ENCODE peak calls at places on chromosomes 16 and 17, in six cellular contexts. R, P, B, C, Z and D are unnamed samples.

GRCh38 chr17:78541488-78542237 is 35.5 kb downstream of the DNAH17 start:
- DNase-seq in R (no peak), P (no peak), B (peak), C (no peak), Z (no peak), D (peak)

GRCh38 chr17:48427598-48427997 is 2.4 kb downstream of the SKAP1 start:
- DNase-seq in R (no peak), P (no peak), B (peak), C (no peak), Z (no peak), D (no peak)

GRCh38 chr17:40346768-40347154 is 17.8 kb downstream of the GJD3 start:
- DNase-seq in R (no peak), P (no peak), B (no peak), C (no peak), Z (no peak), D (no peak)

GRCh38 chr16:27495191-27495590 is 54.5 kb downstream of the GTF3C1 start:
- DNase-seq in R (no peak), P (peak), B (no peak), C (no peak), Z (no peak), D (no peak)

GRCh38 chr17:28381141-28381825 is 9.8 kb downstream of the SARM1 start:
- DNase-seq in R (no peak), P (no peak), B (no peak), C (peak), Z (peak), D (peak)

GRCh38 chr17:73211745-73212144 is 18.9 kb downstream of the COG1 start:
- DNase-seq in R (no peak), P (no peak), B (no peak), C (no peak), Z (no peak), D (no peak)

GRCh38 chr17:1787301-1787902 is 25.5 kb downstream of the SERPINF1 start:
- DNase-seq in R (no peak), P (peak), B (peak), C (no peak), Z (no peak), D (no peak)

GRCh38 chr17:79625706-79626105 is 14.9 kb upstream of the RBFOX3 start:
- DNase-seq in R (no peak), P (no peak), B (no peak), C (no peak), Z (no peak), D (no peak)

GRCh38 chr17:62696256-62696655 is 68.8 kb downstream of the MRC2 start:
- DNase-seq in R (no peak), P (no peak), B (no peak), C (no peak), Z (no peak), D (no peak)

GRCh38 chr16:70252355-70252988 is 732 bp upstream of the EXOSC6 start:
- DNase-seq in R (peak), P (peak), B (peak), C (peak), Z (no peak), D (peak)

GRCh38 chr17:30236807-30237206 is 1.3 kb upstream of the SLC6A4 start:
- DNase-seq in R (peak), P (no peak), B (peak), C (peak), Z (peak), D (peak)

GRCh38 chr17:62911106-62911505 is 54.9 kb upstream of the TANC2 start:
- DNase-seq in R (no peak), P (no peak), B (no peak), C (no peak), Z (no peak), D (no peak)

GRCh38 chr17:74798239-74798707 is 22.1 kb upstream of the NAT9 start:
- DNase-seq in R (no peak), P (peak), B (peak), C (no peak), Z (no peak), D (no peak)

GRCh38 chr17:74197801-74198200 is 5.7 kb upstream of the RPL38 start:
- DNase-seq in R (no peak), P (no peak), B (no peak), C (no peak), Z (no peak), D (no peak)

GRCh38 chr17:49779730-49780220 is 8.7 kb upstream of the KAT7 start:
- DNase-seq in R (no peak), P (peak), B (peak), C (no peak), Z (no peak), D (peak)

GRCh38 chr17:65027305-65027704 is 29.2 kb downstream of the GNA13 start:
- DNase-seq in R (no peak), P (peak), B (peak), C (peak), Z (peak), D (peak)

DNA sequence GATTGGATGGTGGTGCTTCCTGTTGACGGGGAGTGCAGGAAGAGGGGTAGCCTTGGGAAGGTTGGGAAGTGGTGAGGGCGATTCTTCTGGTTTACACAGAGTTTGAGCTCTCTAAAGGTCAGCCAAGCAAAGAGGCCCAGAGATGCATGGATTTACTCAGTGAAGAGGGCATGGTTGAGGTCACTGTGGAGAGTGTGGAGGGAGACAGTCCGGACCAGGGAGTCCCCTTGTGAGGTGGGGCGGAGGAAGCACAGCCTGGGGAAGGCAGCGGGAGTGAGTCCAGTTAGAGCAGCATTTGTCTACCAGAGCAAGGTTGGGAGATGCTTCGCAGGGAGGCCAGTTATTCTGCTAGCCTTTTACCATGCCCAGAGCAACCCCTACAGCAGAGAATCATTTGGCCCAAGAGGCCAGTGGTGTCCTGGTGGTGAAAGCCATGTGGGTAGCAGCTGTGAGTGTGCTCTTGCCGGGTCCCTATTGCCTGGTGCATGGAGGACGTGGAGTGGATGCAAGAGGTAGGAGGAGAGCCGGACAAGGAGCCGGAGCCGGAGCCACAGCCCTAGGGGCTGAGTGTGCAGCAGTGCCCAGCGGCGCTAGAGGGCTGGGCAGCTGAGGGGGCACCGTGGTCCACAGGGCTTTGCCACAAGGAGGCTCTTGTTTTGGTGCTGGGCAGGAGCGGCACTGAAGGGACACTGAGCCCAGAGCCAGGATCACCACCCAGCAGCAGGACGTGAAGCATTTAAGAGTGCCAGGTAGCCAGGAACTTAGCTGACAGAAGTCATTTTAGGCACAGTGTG is 27.7 kb downstream of the PRMT7 start:
- DNase-seq in R (no peak), P (no peak), B (no peak), C (no peak), Z (no peak), D (no peak)
- H2BK15ac ChIP-seq in R (no peak), P (no peak), B (no peak), C (no peak), Z (no peak), D (no peak)

DNA sequence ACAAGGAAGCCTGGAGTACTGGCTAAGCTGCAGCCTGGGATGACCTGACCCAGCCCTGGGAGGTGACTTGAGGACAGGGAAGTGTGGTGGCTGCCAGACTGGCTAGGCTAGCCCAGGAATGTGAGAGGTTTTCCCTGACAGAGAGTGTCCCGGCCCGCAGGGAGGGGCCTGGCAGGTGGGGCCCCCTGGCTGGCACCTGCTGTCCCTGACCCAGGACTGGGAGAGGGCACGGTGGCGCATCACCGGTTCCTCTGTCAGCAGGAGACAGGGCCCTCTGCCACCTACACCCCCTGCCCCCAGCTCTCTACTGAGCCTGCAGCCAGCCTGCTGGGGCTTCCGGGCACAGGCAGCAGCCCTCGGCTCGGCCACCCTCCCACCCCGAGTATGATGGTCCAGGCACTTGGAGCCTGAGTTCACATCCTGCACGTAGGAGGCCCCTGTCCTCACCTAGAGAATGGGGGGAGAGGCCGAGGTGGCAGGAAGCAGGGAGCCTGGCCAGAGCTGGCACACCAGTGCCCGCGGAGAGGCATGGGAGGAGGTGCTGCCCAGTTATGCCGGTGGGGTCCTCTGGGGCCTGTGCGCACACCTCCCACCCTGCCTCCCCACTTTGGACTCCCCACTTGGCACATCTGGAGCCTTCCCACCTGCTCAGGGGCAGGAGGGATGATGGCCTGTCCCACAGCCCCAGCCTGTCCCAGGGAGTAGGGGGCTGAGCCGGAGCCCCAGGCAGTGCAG is 529 bp downstream of the PRSS27 start:
- DNase-seq in R (no peak), P (no peak), B (no peak), C (no peak), Z (no peak), D (no peak)
- H4K8ac ChIP-seq in R (no peak), P (no peak), B (peak), C (no peak), Z (peak), D (no peak)

GRCh38 chr16:9340402-9341095 is 249.1 kb downstream of the HAPSTR1 start:
- DNase-seq in R (no peak), P (no peak), B (no peak), C (peak), Z (no peak), D (no peak)

GRCh38 chr16:9338068-9338467 is 246.6 kb downstream of the HAPSTR1 start:
- DNase-seq in R (no peak), P (no peak), B (no peak), C (no peak), Z (no peak), D (no peak)

GRCh38 chr16:9334091-9334490 is 242.6 kb downstream of the HAPSTR1 start:
- DNase-seq in R (no peak), P (no peak), B (no peak), C (no peak), Z (no peak), D (no peak)

GRCh38 chr16:9338510-9338909 is 247.1 kb downstream of the HAPSTR1 start:
- DNase-seq in R (no peak), P (no peak), B (no peak), C (no peak), Z (no peak), D (no peak)

GRCh38 chr16:9337262-9338032 is 246.0 kb downstream of the HAPSTR1 start:
- DNase-seq in R (no peak), P (no peak), B (no peak), C (no peak), Z (no peak), D (no peak)
- H2BK15ac ChIP-seq in R (no peak), P (no peak), B (no peak), C (no peak), Z (no peak), D (no peak)

GRCh38 chr17:35242158-35242804 is 591 bp upstream of the SLFN5 start:
- DNase-seq in R (peak), P (peak), B (no peak), C (peak), Z (peak), D (peak)

GRCh38 chr17:35242805-35243458 is at the start of gene SLFN5:
- DNase-seq in R (peak), P (peak), B (peak), C (peak), Z (peak), D (peak)

GRCh38 chr17:35244345-35245195 is 1.7 kb downstream of the SLFN5 start:
- DNase-seq in R (no peak), P (peak), B (peak), C (peak), Z (no peak), D (peak)

GRCh38 chr17:35245196-35245486 is 2.3 kb downstream of the SLFN5 start:
- DNase-seq in R (no peak), P (peak), B (peak), C (no peak), Z (no peak), D (peak)

GRCh38 chr17:35243459-35244204 is 760 bp downstream of the SLFN5 start:
- DNase-seq in R (peak), P (peak), B (peak), C (peak), Z (no peak), D (peak)
- H4K8ac ChIP-seq in R (no peak), P (peak), B (no peak), C (no peak), Z (no peak), D (no peak)

GRCh38 chr16:67451704-67452435 is 20.9 kb downstream of the HSD11B2 start:
- DNase-seq in R (no peak), P (no peak), B (no peak), C (no peak), Z (no peak), D (no peak)
- H2BK15ac ChIP-seq in R (no peak), P (no peak), B (no peak), C (no peak), Z (no peak), D (no peak)

GRCh38 chr16:19281246-19281645 is 4.3 kb upstream of the CLEC19A start:
- DNase-seq in R (no peak), P (no peak), B (no peak), C (no peak), Z (no peak), D (no peak)

GRCh38 chr16:19285431-19285830 is at the start of gene CLEC19A:
- DNase-seq in R (no peak), P (no peak), B (no peak), C (no peak), Z (no peak), D (no peak)

GRCh38 chr16:19284207-19284606 is 1.3 kb upstream of the CLEC19A start:
- DNase-seq in R (no peak), P (no peak), B (no peak), C (no peak), Z (no peak), D (no peak)

GRCh38 chr16:19283637-19284036 is 1.9 kb upstream of the CLEC19A start:
- DNase-seq in R (no peak), P (no peak), B (no peak), C (no peak), Z (no peak), D (peak)

GRCh38 chr16:19282101-19282500 is 3.4 kb upstream of the CLEC19A start:
- DNase-seq in R (no peak), P (no peak), B (no peak), C (no peak), Z (no peak), D (no peak)
- H4K8ac ChIP-seq in R (no peak), P (no peak), B (no peak), C (no peak), Z (no peak), D (no peak)

GRCh38 chr16:85622683-85623082 is 9.6 kb downstream of the GSE1 start:
- DNase-seq in R (no peak), P (no peak), B (no peak), C (no peak), Z (no peak), D (no peak)

GRCh38 chr16:85624646-85625045 is 11.5 kb downstream of the GSE1 start:
- DNase-seq in R (no peak), P (no peak), B (no peak), C (no peak), Z (no peak), D (no peak)

GRCh38 chr16:85623997-85624601 is 11.0 kb downstream of the GSE1 start:
- DNase-seq in R (no peak), P (no peak), B (no peak), C (no peak), Z (no peak), D (no peak)

GRCh38 chr16:85621698-85622433 is 8.7 kb downstream of the GSE1 start:
- DNase-seq in R (no peak), P (no peak), B (no peak), C (no peak), Z (no peak), D (no peak)

GRCh38 chr16:85623250-85623649 is 10.1 kb downstream of the GSE1 start:
- DNase-seq in R (no peak), P (no peak), B (no peak), C (no peak), Z (no peak), D (no peak)
- H2BK15ac ChIP-seq in R (no peak), P (no peak), B (no peak), C (no peak), Z (no peak), D (no peak)

GRCh38 chr17:683499-684254 is 31.0 kb downstream of the VPS53 start:
- DNase-seq in R (no peak), P (no peak), B (no peak), C (no peak), Z (no peak), D (no peak)

GRCh38 chr17:683040-683439 is 31.6 kb downstream of the VPS53 start:
- DNase-seq in R (no peak), P (no peak), B (no peak), C (no peak), Z (no peak), D (no peak)

GRCh38 chr17:680554-680953 is 34.1 kb downstream of the VPS53 start:
- DNase-seq in R (no peak), P (no peak), B (no peak), C (no peak), Z (no peak), D (no peak)

GRCh38 chr17:682150-682549 is 32.5 kb downstream of the VPS53 start:
- DNase-seq in R (no peak), P (no peak), B (no peak), C (no peak), Z (no peak), D (no peak)

GRCh38 chr17:681738-682137 is 32.9 kb downstream of the VPS53 start:
- DNase-seq in R (peak), P (peak), B (peak), C (no peak), Z (no peak), D (peak)
- H4K8ac ChIP-seq in R (no peak), P (peak), B (no peak), C (no peak), Z (no peak), D (no peak)

GRCh38 chr16:58426960-58427359 is 34.7 kb downstream of the GINS3 start:
- DNase-seq in R (no peak), P (no peak), B (no peak), C (no peak), Z (no peak), D (no peak)

GRCh38 chr16:58428621-58429557 is 36.6 kb downstream of the GINS3 start:
- DNase-seq in R (no peak), P (no peak), B (no peak), C (no peak), Z (no peak), D (no peak)

GRCh38 chr16:58425245-58425644 is 33.0 kb downstream of the GINS3 start:
- DNase-seq in R (no peak), P (no peak), B (no peak), C (no peak), Z (no peak), D (no peak)

GRCh38 chr16:58422809-58423208 is 30.5 kb downstream of the GINS3 start:
- DNase-seq in R (no peak), P (no peak), B (no peak), C (no peak), Z (no peak), D (no peak)

GRCh38 chr16:58426095-58426494 is 33.8 kb downstream of the GINS3 start:
- DNase-seq in R (no peak), P (no peak), B (no peak), C (no peak), Z (no peak), D (no peak)
- H2BK15ac ChIP-seq in R (no peak), P (no peak), B (no peak), C (no peak), Z (no peak), D (no peak)

GRCh38 chr16:30700971-30701370 is 2.0 kb downstream of the SRCAP start:
- DNase-seq in R (no peak), P (no peak), B (no peak), C (no peak), Z (no peak), D (no peak)

GRCh38 chr16:30700491-30700890 is 1.5 kb downstream of the SRCAP start:
- DNase-seq in R (no peak), P (peak), B (peak), C (no peak), Z (no peak), D (peak)

GRCh38 chr16:30698139-30698815 is 694 bp upstream of the SRCAP start:
- DNase-seq in R (peak), P (peak), B (peak), C (peak), Z (peak), D (peak)

GRCh38 chr16:30698816-30699614 is at the start of gene SRCAP:
- DNase-seq in R (peak), P (peak), B (peak), C (peak), Z (no peak), D (peak)

GRCh38 chr16:30699615-30700099 is 686 bp downstream of the SRCAP start:
- DNase-seq in R (no peak), P (no peak), B (no peak), C (no peak), Z (no peak), D (peak)
- H4K8ac ChIP-seq in R (no peak), P (peak), B (no peak), C (no peak), Z (no peak), D (no peak)